ENCODE peak calls at places on chromosomes 4 and X, in four cellular contexts. V is HepG2, Q is K562, L is A549. B is an unnamed sample.

GRCh38 chr4:8593268-8594096 is 917 bp downstream of the CPZ start:
- DNase-seq in V (no peak), Q (peak), L (no peak), B (no peak)

GRCh38 chr4:185637162-185637875 is 102.0 kb upstream of the PDLIM3 start:
- DNase-seq in V (no peak), Q (no peak), L (no peak), B (no peak)

GRCh38 chrX:156008915-156009314 is 11.4 kb downstream of the IL9R start:
- DNase-seq in V (no peak), Q (no peak), L (peak), B (no peak)

GRCh38 chr4:86587016-86587713 is 7.0 kb upstream of the PTPN13 start:
- DNase-seq in V (no peak), Q (no peak), L (no peak), B (no peak)

GRCh38 chr4:185838514-185839203 is 26.7 kb upstream of the SORBS2 start:
- DNase-seq in V (no peak), Q (no peak), L (no peak), B (no peak)

GRCh38 chrX:15679246-15679645 is 14.6 kb upstream of the CLTRN start:
- DNase-seq in V (no peak), Q (no peak), L (no peak), B (no peak)

GRCh38 chrX:123085311-123085940 is 98.7 kb upstream of the GRIA3 start:
- DNase-seq in V (peak), Q (no peak), L (no peak), B (no peak)

GRCh38 chrX:135060697-135061096 is 8.8 kb upstream of the RTL8A start:
- DNase-seq in V (no peak), Q (no peak), L (no peak), B (no peak)

GRCh38 chr4:48635310-48635709 is 144.8 kb downstream of the FRYL start:
- DNase-seq in V (peak), Q (no peak), L (peak), B (no peak)

GRCh38 chr4:168433576-168433975 is 46.7 kb downstream of the DDX60L start:
- DNase-seq in V (no peak), Q (no peak), L (no peak), B (no peak)

DNA sequence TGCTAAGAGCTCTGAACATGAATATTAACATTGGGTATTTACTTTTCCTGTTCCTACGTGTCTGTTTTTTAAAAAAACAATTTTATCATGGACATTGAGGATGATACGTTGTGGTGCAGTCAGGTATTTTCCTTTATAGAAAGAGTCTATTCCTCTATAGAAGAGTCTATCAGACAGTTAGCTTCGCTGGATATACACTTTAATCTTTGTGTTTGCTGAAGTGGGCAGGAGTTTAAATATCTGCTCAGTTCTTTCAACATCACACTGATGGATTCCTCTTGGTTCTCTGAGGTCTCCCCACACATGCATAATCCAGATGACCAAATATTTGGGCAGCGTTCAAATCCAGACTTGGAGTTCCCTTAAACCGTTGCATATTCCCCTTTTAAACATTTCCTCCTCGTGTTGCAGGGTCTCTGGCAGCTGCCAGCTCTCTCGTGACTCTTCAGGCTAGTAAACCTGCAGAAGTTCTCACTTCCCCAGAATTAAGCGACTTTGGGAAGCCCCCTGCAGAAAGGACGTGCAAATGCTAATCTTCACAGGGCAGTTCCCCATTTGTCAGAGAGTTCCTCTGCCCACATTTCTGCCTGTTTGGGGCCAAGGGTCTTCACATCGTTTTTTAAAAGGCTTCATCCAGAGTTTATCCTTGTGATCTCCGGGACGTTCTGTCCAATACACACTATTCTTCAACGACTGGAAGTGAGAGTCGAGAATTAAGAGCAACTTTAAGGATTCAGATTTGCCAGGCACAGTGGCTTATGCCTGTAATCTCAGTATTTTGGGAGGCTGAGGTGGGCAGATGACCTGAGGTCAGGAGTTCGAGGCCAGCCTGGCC is 20.5 kb upstream of the DHRSX start:
- DNase-seq in V (no peak), Q (no peak), L (no peak), B (no peak)
- TF ChIP-seq NR3C1 in V (no peak), Q (no peak), L (no peak), B (no peak)

GRCh38 chr4:143700060-143700419 is 435 bp downstream of the FREM3 start:
- DNase-seq in V (no peak), Q (no peak), L (no peak), B (peak)
- TF ChIP-seq NR3C1 in V (no peak), Q (no peak), L (no peak), B (no peak)

DNA sequence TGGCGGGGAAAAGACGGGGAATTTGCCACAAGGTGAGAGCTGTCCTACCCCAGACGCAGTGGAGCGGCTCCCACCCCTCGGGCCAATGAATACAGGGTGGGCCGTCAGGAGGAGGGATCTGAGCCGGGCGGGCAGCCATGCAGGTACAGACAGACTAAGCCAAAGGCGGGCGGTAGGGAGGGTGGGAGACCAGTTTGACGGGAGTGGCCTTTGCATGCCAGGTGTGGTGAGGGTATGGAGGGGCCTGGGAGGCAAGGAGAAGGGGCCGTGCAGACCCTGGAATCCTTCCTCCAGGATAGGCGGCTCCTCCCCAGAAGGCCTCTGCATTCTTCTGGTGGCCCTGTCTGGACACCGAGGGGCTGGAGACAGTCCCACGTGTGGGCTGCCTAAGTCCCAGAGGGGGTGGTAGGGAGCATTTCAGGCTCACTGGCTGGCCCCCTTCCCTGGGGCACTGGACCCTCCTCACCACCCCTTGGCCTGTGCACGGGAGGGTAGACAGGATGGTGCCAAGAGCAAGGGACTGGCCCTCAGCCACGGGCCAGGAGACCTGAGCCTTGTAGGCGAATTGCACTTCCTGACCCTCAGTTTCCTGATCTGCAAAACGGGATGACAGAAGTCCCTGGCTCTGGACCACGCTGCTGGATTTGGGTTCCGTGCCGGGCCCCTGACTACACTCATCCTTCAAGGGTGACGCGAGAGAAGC is 2.8 kb downstream of the SH3BP2 start:
- DNase-seq in V (no peak), Q (no peak), L (no peak), B (peak)
- TF ChIP-seq NR3C1 in V (no peak), Q (no peak), L (no peak), B (no peak)

DNA sequence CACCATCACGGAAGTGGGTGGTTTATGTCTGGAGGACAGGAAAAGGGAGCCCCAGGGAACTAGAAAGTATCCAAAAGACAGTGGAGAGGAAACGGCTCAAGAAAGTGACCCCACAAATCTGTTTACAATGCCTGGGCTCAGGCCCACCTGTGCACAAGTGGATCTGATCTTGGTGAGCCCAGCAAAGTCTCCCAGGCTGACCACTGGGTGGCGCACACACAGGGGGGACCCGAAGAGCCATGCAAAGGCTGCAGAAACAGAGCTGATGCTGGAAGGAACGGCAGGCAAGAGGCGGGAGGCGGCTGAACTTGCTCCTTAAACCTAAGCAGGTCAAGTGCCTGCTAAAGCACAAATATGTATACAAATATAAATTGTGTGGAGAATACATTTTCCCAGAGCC is 9.6 kb downstream of the HAUS7 start:
- DNase-seq in V (peak), Q (peak), L (peak), B (peak)
- TF ChIP-seq NR3C1 in V (no peak), Q (no peak), L (no peak), B (no peak)

DNA sequence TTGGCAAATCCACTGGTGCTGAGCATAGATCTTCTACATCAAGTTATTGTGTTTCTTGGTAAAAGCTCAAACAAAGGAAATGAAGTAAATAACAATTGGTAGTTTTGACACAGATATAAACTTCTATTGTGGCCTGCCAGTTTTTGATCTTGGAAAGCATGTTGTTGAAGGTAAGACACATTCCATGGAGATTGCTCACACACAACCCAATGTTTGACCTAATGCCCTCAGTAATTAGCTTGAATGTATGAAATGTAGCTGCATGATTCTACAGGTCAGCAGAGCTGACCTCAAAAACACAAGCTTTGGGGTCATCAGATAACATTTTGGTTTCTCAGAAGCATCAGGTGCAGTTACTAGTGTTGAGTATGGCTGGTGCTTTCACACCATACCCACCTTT is 16.5 kb downstream of the GPR173 start:
- DNase-seq in V (no peak), Q (no peak), L (no peak), B (no peak)
- TF ChIP-seq NR3C1 in V (no peak), Q (no peak), L (no peak), B (no peak)

DNA sequence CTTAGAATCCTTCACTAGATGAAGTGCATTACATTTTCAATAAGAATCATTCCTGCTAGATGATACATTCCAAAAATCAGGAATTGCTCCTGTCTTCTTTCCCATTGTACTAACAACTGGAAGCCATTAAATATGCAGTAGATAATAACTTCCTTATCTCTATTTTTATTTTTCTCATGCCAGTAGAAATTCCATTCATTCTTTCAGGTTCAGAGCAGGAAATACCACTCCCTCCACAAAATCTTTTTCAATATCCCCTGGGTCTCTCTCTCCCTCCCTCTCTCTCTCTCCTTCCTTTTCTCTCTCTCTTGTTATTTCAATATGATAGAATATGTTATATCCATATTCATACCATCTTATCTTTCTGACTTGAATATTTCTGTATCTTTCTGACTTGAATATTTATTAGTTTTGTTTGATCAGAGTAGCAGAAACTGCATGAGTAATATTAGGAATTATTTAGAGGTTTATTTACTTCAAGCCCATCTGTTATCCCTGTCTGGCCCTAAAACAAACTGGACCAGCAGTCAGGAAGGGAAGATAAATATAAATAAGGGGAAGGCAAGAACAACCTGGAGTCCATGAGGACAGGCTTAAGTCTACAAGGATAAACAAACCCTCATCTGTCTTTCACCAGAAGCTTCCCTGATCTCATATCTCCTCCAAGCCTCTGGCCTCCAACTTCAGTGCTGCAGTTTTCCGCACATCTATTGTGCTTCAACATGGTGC is 525.1 kb downstream of the CENPC start:
- DNase-seq in V (no peak), Q (no peak), L (no peak), B (no peak)
- TF ChIP-seq NR3C1 in V (no peak), Q (no peak), L (no peak), B (no peak)